ENCODE peak calls at places on chromosomes 4 and X, in four cellular contexts. G, K, Z and F are unnamed samples.
A peak's percentile ranks its signal among the peaks of the same experiment; 100 is the strongest.

GRCh38 chr4:85486425-85487101 is 11.6 kb downstream of the ARHGAP24 start:
- DNase-seq in G (no peak), K (no peak), Z (no peak), F (no peak)

GRCh38 chrX:73922856-73923429 is 359.9 kb downstream of the CHIC1 start:
- DNase-seq in G (no peak), K (no peak), Z (no peak), F (no peak)

GRCh38 chr4:106033469-106033868 is 138.2 kb downstream of the NPNT start:
- DNase-seq in G (no peak), K (no peak), Z (no peak), F (no peak)

GRCh38 chrX:413322-414201 is 26.9 kb upstream of the PPP2R3B start:
- DNase-seq in G (no peak), K (no peak), Z (no peak), F (no peak)

GRCh38 chrX:40908857-40909475 is 173.6 kb upstream of the MED14 start:
- DNase-seq in G (no peak), K (no peak), Z (no peak), F (no peak)

GRCh38 chr4:77742054-77742453 is 77.1 kb downstream of the CNOT6L start:
- DNase-seq in G (no peak), K (no peak), Z (no peak), F (no peak)

GRCh38 chr4:16225139-16225538 is 1.1 kb downstream of the TAPT1 start:
- DNase-seq in G (no peak), K (no peak), Z (no peak), F (no peak)

GRCh38 chr4:155639674-155640529 is 26.7 kb upstream of the GUCY1A1 start:
- DNase-seq in G (no peak), K (no peak), Z (peak; percentile 45), F (no peak)

GRCh38 chr4:142567199-142567598 is 278.9 kb downstream of the INPP4B start:
- DNase-seq in G (no peak), K (no peak), Z (no peak), F (peak; percentile 19)

GRCh38 chr4:16443504-16444088 is 217.3 kb upstream of the TAPT1 start:
- DNase-seq in G (peak; percentile 30), K (peak; percentile 33), Z (no peak), F (peak; percentile 47)

GRCh38 chrX:96843566-96843965 is 40.1 kb upstream of the RPA4 start:
- DNase-seq in G (no peak), K (peak; percentile 3), Z (no peak), F (peak; percentile 7)

DNA sequence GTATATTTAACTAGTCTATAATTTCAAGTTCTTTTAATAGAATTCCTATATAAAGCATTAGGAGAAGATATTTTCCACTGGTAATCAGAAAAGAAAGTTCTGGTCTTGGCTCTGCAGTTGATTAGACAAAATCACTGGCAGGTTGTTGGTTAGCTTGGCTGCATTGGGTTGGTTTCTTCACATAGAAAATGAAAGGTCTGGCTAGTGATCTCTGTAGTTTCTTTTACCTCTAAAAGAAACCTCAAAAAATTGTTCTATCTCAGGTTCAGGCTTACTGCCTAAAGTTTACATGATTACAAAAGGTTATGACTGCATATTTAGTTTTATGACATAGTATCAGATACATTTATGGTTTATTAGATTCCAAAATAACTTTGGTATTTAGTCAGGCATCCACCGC is 95.8 kb upstream of the NAP1L5 start:
- DNase-seq in G (no peak), K (no peak), Z (no peak), F (no peak)
- TF ChIP-seq TARDBP in G (no peak), K (no peak), Z (no peak), F (no peak)

DNA sequence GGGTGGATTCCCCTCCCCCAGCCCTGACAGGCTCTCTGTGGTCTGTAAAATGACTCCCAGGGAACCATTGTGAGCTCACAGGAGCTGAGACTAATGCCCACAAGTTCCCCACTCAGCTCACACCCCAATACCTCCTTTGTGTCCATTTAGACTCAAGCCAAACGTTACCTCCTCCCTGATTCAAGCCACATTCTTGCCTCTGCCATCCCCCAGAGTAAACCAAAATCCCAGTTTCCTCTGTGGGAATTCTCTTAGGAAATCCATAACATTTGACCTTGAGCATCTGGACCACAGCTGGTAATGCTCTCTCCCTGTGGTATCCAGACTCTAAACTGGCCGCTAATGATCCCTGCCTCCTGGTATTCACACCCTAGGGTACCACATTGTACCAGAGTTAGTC is 26.3 kb upstream of the KDM5C start:
- DNase-seq in G (no peak), K (no peak), Z (no peak), F (no peak)
- TF ChIP-seq TARDBP in G (no peak), K (no peak), Z (no peak), F (no peak)

GRCh38 chr4:40292313-40292759 is 42.8 kb upstream of the CHRNA9 start:
- DNase-seq in G (no peak), K (peak; percentile 36), Z (no peak), F (no peak)

GRCh38 chr4:40295572-40295971 is 39.6 kb upstream of the CHRNA9 start:
- DNase-seq in G (no peak), K (no peak), Z (no peak), F (no peak)

GRCh38 chr4:40289366-40290188 is 45.6 kb upstream of the CHRNA9 start:
- DNase-seq in G (no peak), K (no peak), Z (no peak), F (no peak)

GRCh38 chr4:40299126-40299525 is 36.0 kb upstream of the CHRNA9 start:
- DNase-seq in G (no peak), K (no peak), Z (no peak), F (no peak)

DNA sequence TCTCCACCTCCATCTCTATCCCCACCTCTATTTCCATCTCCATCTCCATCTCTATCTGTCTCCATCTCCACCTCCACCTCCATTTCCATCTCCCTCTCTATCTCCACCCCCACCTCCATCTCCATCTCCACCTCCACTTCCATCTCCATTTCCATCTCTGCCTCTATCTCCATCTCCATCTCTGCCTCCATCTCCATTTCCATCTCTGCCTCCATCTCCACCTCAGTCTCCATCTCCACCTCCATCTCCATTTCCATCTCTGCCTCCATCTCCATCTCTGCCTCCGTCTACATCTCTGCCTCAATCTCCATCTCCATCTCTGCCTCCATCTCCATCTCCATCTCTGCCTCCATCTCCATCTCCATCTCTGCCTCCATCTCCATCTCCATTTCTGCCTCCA is 40.8 kb upstream of the CHRNA9 start:
- DNase-seq in G (no peak), K (no peak), Z (no peak), F (no peak)
- TF ChIP-seq TARDBP in G (no peak), K (no peak), Z (no peak), F (no peak)

GRCh38 chr4:158769175-158769831 is 477 bp downstream of the FNIP2 start:
- DNase-seq in G (no peak), K (no peak), Z (no peak), F (no peak)
- TF ChIP-seq TARDBP in G (no peak), K (no peak), Z (no peak), F (no peak)